ENCODE peak calls at places on chromosome 1, in nine cellular contexts. One of them, this sample, is unnamed.

GRCh38 chr1:183956559-183957188 is 80.9 kb downstream of the COLGALT2 start:
- DNase-seq in right lobe of liver: no peak
- DNase-seq in dorsolateral prefrontal cortex: no peak
- DNase-seq in AG04450: peak; percentile 41
- DNase-seq in cardiac muscle cell: peak; percentile 84
- DNase-seq in tibial nerve: peak; percentile 44
- DNase-seq in sigmoid colon: no peak
- DNase-seq in endothelial cell of umbilical vein: peak; percentile 79
- DNase-seq in keratinocyte: peak; percentile 13
- DNase-seq in this sample: no peak

GRCh38 chr1:21337931-21338567 is 47.8 kb upstream of the ECE1 start:
- DNase-seq in sigmoid colon: peak; percentile 98
- DNase-seq in AG04450: no peak
- DNase-seq in cardiac muscle cell: peak; percentile 73
- DNase-seq in keratinocyte: no peak
- DNase-seq in dorsolateral prefrontal cortex: no peak
- DNase-seq in right lobe of liver: peak; percentile 97
- DNase-seq in endothelial cell of umbilical vein: peak; percentile 91
- DNase-seq in tibial nerve: peak; percentile 98
- DNase-seq in this sample: peak; percentile 78

GRCh38 chr1:187680823-187681222 is 852.1 kb downstream of the PLA2G4A start:
- DNase-seq in tibial nerve: no peak
- DNase-seq in endothelial cell of umbilical vein: no peak
- DNase-seq in dorsolateral prefrontal cortex: no peak
- DNase-seq in sigmoid colon: no peak
- DNase-seq in AG04450: peak; percentile 33
- DNase-seq in cardiac muscle cell: peak; percentile 47
- DNase-seq in right lobe of liver: no peak
- DNase-seq in keratinocyte: no peak
- DNase-seq in this sample: no peak

GRCh38 chr1:58874757-58875755 is 91.2 kb upstream of the JUN start:
- DNase-seq in tibial nerve: no peak
- DNase-seq in dorsolateral prefrontal cortex: no peak
- DNase-seq in cardiac muscle cell: peak; percentile 85
- DNase-seq in right lobe of liver: no peak
- DNase-seq in keratinocyte: no peak
- DNase-seq in AG04450: no peak
- DNase-seq in sigmoid colon: peak; percentile 69
- DNase-seq in endothelial cell of umbilical vein: peak; percentile 78
- DNase-seq in this sample: no peak

GRCh38 chr1:192786617-192787016 is 22.2 kb upstream of the RGS2 start:
- DNase-seq in sigmoid colon: no peak
- DNase-seq in right lobe of liver: no peak
- DNase-seq in dorsolateral prefrontal cortex: no peak
- DNase-seq in cardiac muscle cell: no peak
- DNase-seq in keratinocyte: no peak
- DNase-seq in tibial nerve: no peak
- DNase-seq in AG04450: no peak
- DNase-seq in endothelial cell of umbilical vein: no peak
- DNase-seq in this sample: no peak

GRCh38 chr1:41861509-41862410 is 57.0 kb downstream of the HIVEP3 start:
- DNase-seq in dorsolateral prefrontal cortex: peak; percentile 70
- DNase-seq in endothelial cell of umbilical vein: no peak
- DNase-seq in sigmoid colon: no peak
- DNase-seq in AG04450: no peak
- DNase-seq in tibial nerve: no peak
- DNase-seq in right lobe of liver: no peak
- DNase-seq in keratinocyte: no peak
- DNase-seq in cardiac muscle cell: no peak
- DNase-seq in this sample: no peak

GRCh38 chr1:214009613-214010550 is 22.1 kb downstream of the PROX1 start:
- DNase-seq in endothelial cell of umbilical vein: no peak
- DNase-seq in right lobe of liver: no peak
- DNase-seq in tibial nerve: no peak
- DNase-seq in AG04450: no peak
- DNase-seq in keratinocyte: no peak
- DNase-seq in sigmoid colon: no peak
- DNase-seq in cardiac muscle cell: no peak
- DNase-seq in dorsolateral prefrontal cortex: no peak
- DNase-seq in this sample: no peak

GRCh38 chr1:210352575-210352974 is 23.9 kb downstream of the HHAT start:
- DNase-seq in endothelial cell of umbilical vein: no peak
- DNase-seq in tibial nerve: no peak
- DNase-seq in keratinocyte: no peak
- DNase-seq in cardiac muscle cell: no peak
- DNase-seq in AG04450: no peak
- DNase-seq in right lobe of liver: no peak
- DNase-seq in sigmoid colon: no peak
- DNase-seq in dorsolateral prefrontal cortex: no peak
- DNase-seq in this sample: no peak

GRCh38 chr1:116762281-116762680 is 8.1 kb downstream of the CD2 start:
- DNase-seq in right lobe of liver: no peak
- DNase-seq in dorsolateral prefrontal cortex: no peak
- DNase-seq in AG04450: no peak
- DNase-seq in cardiac muscle cell: no peak
- DNase-seq in keratinocyte: no peak
- DNase-seq in sigmoid colon: no peak
- DNase-seq in endothelial cell of umbilical vein: no peak
- DNase-seq in tibial nerve: no peak
- DNase-seq in this sample: no peak

GRCh38 chr1:200336901-200337391 is 72.9 kb downstream of the ZNF281 start:
- DNase-seq in cardiac muscle cell: no peak
- DNase-seq in tibial nerve: no peak
- DNase-seq in sigmoid colon: no peak
- DNase-seq in keratinocyte: no peak
- DNase-seq in dorsolateral prefrontal cortex: no peak
- DNase-seq in right lobe of liver: no peak
- DNase-seq in AG04450: no peak
- DNase-seq in endothelial cell of umbilical vein: peak; percentile 7
- DNase-seq in this sample: no peak

GRCh38 chr1:12153181-12153785 is 13.5 kb upstream of the TNFRSF1B start:
- DNase-seq in cardiac muscle cell: peak; percentile 77
- DNase-seq in AG04450: peak; percentile 27
- DNase-seq in dorsolateral prefrontal cortex: no peak
- DNase-seq in right lobe of liver: no peak
- DNase-seq in endothelial cell of umbilical vein: peak; percentile 49
- DNase-seq in keratinocyte: no peak
- DNase-seq in tibial nerve: peak; percentile 69
- DNase-seq in sigmoid colon: no peak
- DNase-seq in this sample: peak; percentile 91

GRCh38 chr1:11650331-11650991 is 3.8 kb downstream of the FBXO2 start:
- DNase-seq in cardiac muscle cell: peak; percentile 81
- DNase-seq in keratinocyte: no peak
- DNase-seq in right lobe of liver: peak; percentile 94
- DNase-seq in dorsolateral prefrontal cortex: peak; percentile 69
- DNase-seq in tibial nerve: peak; percentile 28
- DNase-seq in AG04450: peak; percentile 13
- DNase-seq in sigmoid colon: peak; percentile 87
- DNase-seq in endothelial cell of umbilical vein: peak; percentile 77
- DNase-seq in this sample: peak; percentile 94

GRCh38 chr1:98048234-98048633 is 127.4 kb upstream of the DPYD start:
- DNase-seq in dorsolateral prefrontal cortex: no peak
- DNase-seq in tibial nerve: peak; percentile 76
- DNase-seq in sigmoid colon: peak; percentile 86
- DNase-seq in cardiac muscle cell: peak; percentile 93
- DNase-seq in keratinocyte: no peak
- DNase-seq in AG04450: peak; percentile 85
- DNase-seq in endothelial cell of umbilical vein: peak; percentile 84
- DNase-seq in right lobe of liver: peak; percentile 84
- DNase-seq in this sample: peak; percentile 88

GRCh38 chr1:205270271-205270670 is 42.5 kb downstream of the TMCC2 start:
- DNase-seq in keratinocyte: no peak
- DNase-seq in AG04450: no peak
- DNase-seq in cardiac muscle cell: no peak
- DNase-seq in endothelial cell of umbilical vein: no peak
- DNase-seq in sigmoid colon: no peak
- DNase-seq in dorsolateral prefrontal cortex: no peak
- DNase-seq in right lobe of liver: no peak
- DNase-seq in tibial nerve: no peak
- DNase-seq in this sample: no peak
- H3K27ac ChIP-seq in keratinocyte: no peak overlapping the region
- H3K27ac ChIP-seq in AG04450: no peak overlapping the region
- H3K27ac ChIP-seq in cardiac muscle cell: no peak overlapping the region
- H3K27ac ChIP-seq in endothelial cell of umbilical vein: peak overlapping the region; percentile 21
- H3K27ac ChIP-seq in sigmoid colon: no peak overlapping the region
- H3K27ac ChIP-seq in dorsolateral prefrontal cortex: peak overlapping the region; percentile 99
- H3K27ac ChIP-seq in right lobe of liver: no peak overlapping the region
- H3K27ac ChIP-seq in tibial nerve: no peak overlapping the region
- H3K27ac ChIP-seq in this sample: no peak overlapping the region

DNA sequence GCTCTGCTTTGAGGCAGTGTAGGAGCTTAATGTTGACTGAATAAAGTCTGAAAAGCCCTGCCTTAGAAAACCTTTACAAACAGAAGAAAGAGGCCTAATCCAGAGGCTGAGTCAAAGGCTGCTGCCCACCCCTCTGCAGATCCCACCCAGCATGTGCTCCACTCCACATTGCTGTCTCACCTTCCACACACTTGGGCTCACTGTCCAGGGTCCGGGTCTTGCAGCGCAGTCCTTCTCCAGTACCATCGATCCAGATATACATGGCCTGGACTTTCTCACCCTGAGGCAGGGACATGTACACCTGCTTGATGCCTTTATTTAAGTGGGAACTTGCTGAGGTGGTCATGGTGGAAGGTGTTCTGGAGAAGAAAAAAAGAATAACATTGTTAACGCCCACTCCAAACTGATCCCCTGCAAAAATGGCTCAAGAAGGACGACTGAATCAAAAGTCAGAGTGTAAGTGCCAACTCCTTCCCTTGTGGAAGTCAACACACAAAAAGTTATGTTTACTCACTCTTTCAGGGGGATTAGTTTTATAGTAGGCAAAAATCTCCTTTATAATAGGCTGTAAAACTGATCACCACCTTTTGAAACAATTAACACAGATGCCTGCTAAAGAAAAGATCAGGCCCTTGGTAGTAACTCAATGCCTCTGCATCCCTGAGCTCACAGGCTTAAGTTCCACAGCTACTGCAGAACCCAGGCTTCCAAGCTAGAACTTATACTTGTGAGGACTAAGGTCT is 3.0 kb downstream of the GLUL start:
- DNase-seq in sigmoid colon: no peak
- DNase-seq in right lobe of liver: no peak
- DNase-seq in dorsolateral prefrontal cortex: no peak
- DNase-seq in keratinocyte: no peak
- DNase-seq in cardiac muscle cell: no peak
- DNase-seq in endothelial cell of umbilical vein: no peak
- DNase-seq in tibial nerve: no peak
- DNase-seq in AG04450: no peak
- DNase-seq in this sample: no peak
- H3K4me3 ChIP-seq in sigmoid colon: peak overlapping the region; percentile 96
- H3K4me3 ChIP-seq in right lobe of liver: peak overlapping the region; percentile 88
- H3K4me3 ChIP-seq in dorsolateral prefrontal cortex: peak overlapping the region; percentile 92
- H3K4me3 ChIP-seq in keratinocyte: no peak overlapping the region
- H3K4me3 ChIP-seq in cardiac muscle cell: no peak overlapping the region
- H3K4me3 ChIP-seq in endothelial cell of umbilical vein: no peak overlapping the region
- H3K4me3 ChIP-seq in tibial nerve: peak overlapping the region; percentile 67
- H3K4me3 ChIP-seq in AG04450: peak overlapping the region; percentile 78
- H3K4me3 ChIP-seq in this sample: peak overlapping the region; percentile 95

GRCh38 chr1:100462291-100463040 is 75.5 kb upstream of the GPR88 start:
- DNase-seq in keratinocyte: no peak
- DNase-seq in right lobe of liver: no peak
- DNase-seq in cardiac muscle cell: no peak
- DNase-seq in endothelial cell of umbilical vein: no peak
- DNase-seq in tibial nerve: no peak
- DNase-seq in AG04450: no peak
- DNase-seq in sigmoid colon: no peak
- DNase-seq in dorsolateral prefrontal cortex: no peak
- DNase-seq in this sample: peak; percentile 56

GRCh38 chr1:100458925-100459814 is 78.8 kb upstream of the GPR88 start:
- DNase-seq in cardiac muscle cell: peak; percentile 90
- DNase-seq in sigmoid colon: peak; percentile 86
- DNase-seq in endothelial cell of umbilical vein: peak; percentile 87
- DNase-seq in dorsolateral prefrontal cortex: peak; percentile 45
- DNase-seq in AG04450: peak; percentile 71
- DNase-seq in keratinocyte: no peak
- DNase-seq in tibial nerve: peak; percentile 86
- DNase-seq in right lobe of liver: peak; percentile 71
- DNase-seq in this sample: peak; percentile 78

GRCh38 chr1:100461222-100461621 is 76.7 kb upstream of the GPR88 start:
- DNase-seq in endothelial cell of umbilical vein: no peak
- DNase-seq in cardiac muscle cell: no peak
- DNase-seq in dorsolateral prefrontal cortex: no peak
- DNase-seq in AG04450: no peak
- DNase-seq in tibial nerve: no peak
- DNase-seq in sigmoid colon: peak; percentile 74
- DNase-seq in keratinocyte: no peak
- DNase-seq in right lobe of liver: no peak
- DNase-seq in this sample: no peak

GRCh38 chr1:100457683-100458082 is 80.3 kb upstream of the GPR88 start:
- DNase-seq in keratinocyte: no peak
- DNase-seq in right lobe of liver: no peak
- DNase-seq in tibial nerve: no peak
- DNase-seq in cardiac muscle cell: no peak
- DNase-seq in dorsolateral prefrontal cortex: no peak
- DNase-seq in endothelial cell of umbilical vein: no peak
- DNase-seq in sigmoid colon: no peak
- DNase-seq in AG04450: no peak
- DNase-seq in this sample: no peak

GRCh38 chr1:100459815-100460114 is 78.2 kb upstream of the GPR88 start:
- DNase-seq in dorsolateral prefrontal cortex: no peak
- DNase-seq in right lobe of liver: no peak
- DNase-seq in sigmoid colon: no peak
- DNase-seq in cardiac muscle cell: no peak
- DNase-seq in tibial nerve: no peak
- DNase-seq in keratinocyte: no peak
- DNase-seq in endothelial cell of umbilical vein: no peak
- DNase-seq in AG04450: no peak
- DNase-seq in this sample: no peak
- TF ChIP-seq CTCF in dorsolateral prefrontal cortex: no peak
- TF ChIP-seq CTCF in right lobe of liver: no peak
- TF ChIP-seq CTCF in sigmoid colon: no peak
- TF ChIP-seq CTCF in cardiac muscle cell: no peak
- TF ChIP-seq CTCF in tibial nerve: no peak
- TF ChIP-seq CTCF in keratinocyte: no peak
- TF ChIP-seq CTCF in endothelial cell of umbilical vein: no peak
- TF ChIP-seq CTCF in AG04450: no peak
- TF ChIP-seq CTCF in this sample: peak; percentile 6

DNA sequence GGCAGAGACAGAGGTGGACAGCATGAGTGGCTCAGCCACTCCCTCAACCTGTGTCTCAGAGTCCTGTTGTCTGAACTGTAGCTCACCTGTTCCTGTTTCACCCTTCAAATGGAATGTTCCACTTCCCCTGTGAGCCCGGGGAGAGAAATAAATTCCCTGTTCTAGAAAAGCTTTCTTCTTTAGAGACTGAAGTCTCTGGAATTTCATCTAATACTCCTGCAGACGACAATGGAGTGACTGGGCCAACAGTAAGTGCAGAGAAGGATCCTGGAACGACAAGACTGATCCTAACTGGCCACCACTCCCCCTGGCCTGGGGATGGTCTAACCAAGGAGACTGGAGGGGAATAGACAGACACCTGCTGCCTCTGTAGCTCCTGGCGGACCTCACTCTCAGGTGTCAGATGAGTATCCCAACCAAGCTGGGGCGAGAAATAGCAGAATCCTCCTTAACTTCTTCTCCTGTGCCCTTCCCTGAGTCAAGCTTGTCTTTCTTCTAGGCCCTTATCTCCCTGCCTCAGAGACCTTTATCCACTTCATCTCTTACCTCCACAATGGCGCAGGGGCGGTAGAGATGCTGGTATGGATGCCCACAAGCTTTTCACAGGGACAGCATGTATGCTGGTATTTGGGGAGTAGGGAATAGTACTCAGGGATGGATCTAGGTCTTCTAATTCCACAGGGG is 45.4 kb downstream of the PLEKHA6 start:
- DNase-seq in cardiac muscle cell: no peak
- DNase-seq in dorsolateral prefrontal cortex: no peak
- DNase-seq in sigmoid colon: no peak
- DNase-seq in keratinocyte: no peak
- DNase-seq in AG04450: no peak
- DNase-seq in tibial nerve: no peak
- DNase-seq in endothelial cell of umbilical vein: no peak
- DNase-seq in right lobe of liver: no peak
- DNase-seq in this sample: no peak
- H3K27ac ChIP-seq in cardiac muscle cell: no peak overlapping the region
- H3K27ac ChIP-seq in dorsolateral prefrontal cortex: no peak overlapping the region
- H3K27ac ChIP-seq in sigmoid colon: no peak overlapping the region
- H3K27ac ChIP-seq in keratinocyte: no peak overlapping the region
- H3K27ac ChIP-seq in AG04450: no peak overlapping the region
- H3K27ac ChIP-seq in tibial nerve: no peak overlapping the region
- H3K27ac ChIP-seq in endothelial cell of umbilical vein: no peak overlapping the region
- H3K27ac ChIP-seq in right lobe of liver: no peak overlapping the region
- H3K27ac ChIP-seq in this sample: no peak overlapping the region

This sample was measured in left lung.